ENCODE peak calls at places on chromosome 2, in four cellular contexts. One of them, this sample, is unnamed.
A peak's percentile ranks its signal among the peaks of the same experiment; 100 is the strongest.

GRCh38 chr2:39547811-39548719 is 111.0 kb upstream of the MAP4K3 start:
- DNase-seq in PC-3: peak; percentile 55
- DNase-seq in astrocyte: peak; percentile 75
- DNase-seq in fibroblast of lung: peak; percentile 12
- DNase-seq in this sample: peak; percentile 91

GRCh38 chr2:152580722-152581121 is 136.5 kb downstream of the PRPF40A start:
- DNase-seq in fibroblast of lung: no peak
- DNase-seq in astrocyte: no peak
- DNase-seq in PC-3: no peak
- DNase-seq in this sample: peak; percentile 52

GRCh38 chr2:224646242-224646846 is 61.2 kb upstream of the CUL3 start:
- DNase-seq in astrocyte: no peak
- DNase-seq in PC-3: peak; percentile 60
- DNase-seq in fibroblast of lung: peak; percentile 23
- DNase-seq in this sample: no peak

GRCh38 chr2:114293355-114293754 is 149.1 kb upstream of the DPP10 start:
- DNase-seq in fibroblast of lung: no peak
- DNase-seq in astrocyte: no peak
- DNase-seq in PC-3: no peak
- DNase-seq in this sample: no peak

GRCh38 chr2:37350034-37350433 is 5.6 kb downstream of the QPCT start:
- DNase-seq in PC-3: peak; percentile 26
- DNase-seq in astrocyte: no peak
- DNase-seq in fibroblast of lung: peak; percentile 46
- DNase-seq in this sample: no peak

GRCh38 chr2:11179196-11179595 is 23.9 kb downstream of the SLC66A3 start:
- DNase-seq in astrocyte: no peak
- DNase-seq in PC-3: no peak
- DNase-seq in fibroblast of lung: no peak
- DNase-seq in this sample: no peak

GRCh38 chr2:23401427-23402204 is 16.6 kb downstream of the KLHL29 start:
- DNase-seq in fibroblast of lung: no peak
- DNase-seq in PC-3: no peak
- DNase-seq in astrocyte: no peak
- DNase-seq in this sample: no peak

GRCh38 chr2:159010340-159010739 is 41.9 kb downstream of the TANC1 start:
- DNase-seq in PC-3: peak; percentile 71
- DNase-seq in fibroblast of lung: peak; percentile 60
- DNase-seq in astrocyte: peak; percentile 77
- DNase-seq in this sample: peak; percentile 19

GRCh38 chr2:107801498-107801897 is 25.2 kb upstream of the RGPD4 start:
- DNase-seq in PC-3: no peak
- DNase-seq in fibroblast of lung: no peak
- DNase-seq in astrocyte: no peak
- DNase-seq in this sample: no peak

GRCh38 chr2:177265386-177265690 is 811 bp upstream of the NFE2L2 start:
- DNase-seq in PC-3: peak; percentile 38
- DNase-seq in fibroblast of lung: peak; percentile 68
- DNase-seq in astrocyte: no peak
- DNase-seq in this sample: no peak

GRCh38 chr2:179036353-179036905 is 13.5 kb downstream of the CCDC141 start:
- DNase-seq in fibroblast of lung: peak; percentile 18
- DNase-seq in PC-3: no peak
- DNase-seq in astrocyte: no peak
- DNase-seq in this sample: no peak

GRCh38 chr2:33719067-33719466 is 120.0 kb upstream of the FAM98A start:
- DNase-seq in PC-3: no peak
- DNase-seq in fibroblast of lung: no peak
- DNase-seq in astrocyte: no peak
- DNase-seq in this sample: no peak

GRCh38 chr2:174003635-174004310 is 38.6 kb upstream of the SP3 start:
- DNase-seq in astrocyte: no peak
- DNase-seq in fibroblast of lung: no peak
- DNase-seq in PC-3: no peak
- DNase-seq in this sample: no peak

GRCh38 chr2:73759287-73759764 is 20.6 kb downstream of the DUSP11 start:
- DNase-seq in fibroblast of lung: peak; percentile 33
- DNase-seq in astrocyte: peak; percentile 51
- DNase-seq in PC-3: no peak
- DNase-seq in this sample: no peak

GRCh38 chr2:9255416-9255815 is 48.8 kb downstream of the ASAP2 start:
- DNase-seq in fibroblast of lung: no peak
- DNase-seq in PC-3: no peak
- DNase-seq in astrocyte: no peak
- DNase-seq in this sample: no peak

GRCh38 chr2:55175254-55176093 is 56.6 kb downstream of the CLHC1 start:
- DNase-seq in fibroblast of lung: peak; percentile 88
- DNase-seq in astrocyte: peak; percentile 70
- DNase-seq in PC-3: peak; percentile 72
- DNase-seq in this sample: peak; percentile 48

GRCh38 chr2:233535276-233535675 is 31.3 kb downstream of the USP40 start:
- DNase-seq in astrocyte: peak; percentile 12
- DNase-seq in PC-3: no peak
- DNase-seq in fibroblast of lung: no peak
- DNase-seq in this sample: no peak
- H3K36me3 ChIP-seq in astrocyte: no peaks in the 10 kb centered on the region
- H3K36me3 ChIP-seq in PC-3: peaks cover 2% of the 10 kb centered on the region
- H3K36me3 ChIP-seq in fibroblast of lung: no peaks in the 10 kb centered on the region
- H3K36me3 ChIP-seq in this sample: peaks cover 9% of the 10 kb centered on the region

GRCh38 chr2:86053166-86053565 is 52.5 kb downstream of the POLR1A start:
- DNase-seq in fibroblast of lung: no peak
- DNase-seq in PC-3: no peak
- DNase-seq in astrocyte: no peak
- DNase-seq in this sample: no peak
- H3K4me3 ChIP-seq in fibroblast of lung: no peak overlapping the region
- H3K4me3 ChIP-seq in PC-3: no peak overlapping the region
- H3K4me3 ChIP-seq in astrocyte: no peak overlapping the region
- H3K4me3 ChIP-seq in this sample: no peak overlapping the region

DNA sequence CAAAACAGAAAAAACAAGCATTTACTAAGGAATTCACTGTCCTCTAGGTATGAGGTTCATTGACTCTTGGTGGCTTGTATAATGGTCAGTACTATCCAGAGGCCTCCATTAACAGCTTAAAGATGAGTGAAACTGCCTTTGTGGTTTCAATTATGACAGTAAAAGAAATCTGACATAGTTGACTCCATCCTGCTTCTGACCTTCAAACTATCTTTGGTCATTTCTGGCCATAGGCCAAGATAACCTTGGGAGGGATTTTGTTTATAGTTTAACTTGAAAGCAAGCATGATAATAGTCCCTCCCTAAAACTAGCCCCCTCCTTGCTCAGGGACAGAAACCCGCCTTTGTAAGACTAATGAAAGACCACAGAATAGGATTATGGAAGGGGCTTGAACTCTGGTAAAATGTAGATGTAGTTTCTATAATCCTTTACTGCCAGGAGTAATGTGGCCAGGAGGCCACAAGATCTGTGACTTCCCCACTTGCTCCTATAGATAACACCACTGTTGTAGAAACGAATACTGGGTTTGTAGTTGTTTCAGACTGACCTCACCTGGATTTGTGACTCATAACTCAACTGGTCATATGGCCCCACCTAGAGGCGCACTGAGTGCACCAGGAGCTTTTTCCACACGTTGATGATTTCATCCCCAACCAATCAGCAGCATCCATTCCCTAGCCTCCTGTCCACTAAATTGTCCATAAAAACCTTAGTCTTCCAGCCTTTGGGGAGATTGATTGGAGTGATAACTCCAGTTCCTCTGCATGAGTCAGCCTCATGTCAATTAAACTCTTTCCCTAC is 8.6 kb upstream of the PLEKHM3 start:
- DNase-seq in astrocyte: peak; percentile 35
- DNase-seq in PC-3: peak; percentile 91
- DNase-seq in fibroblast of lung: no peak
- DNase-seq in this sample: peak; percentile 90
- H3K4me2 ChIP-seq in astrocyte: no peak overlapping the region
- H3K4me2 ChIP-seq in PC-3: no peak overlapping the region
- H3K4me2 ChIP-seq in fibroblast of lung: no peak overlapping the region
- H3K4me2 ChIP-seq in this sample: no peak overlapping the region

GRCh38 chr2:236169151-236169721 is 1.1 kb upstream of the GBX2 start:
- DNase-seq in PC-3: no peak
- DNase-seq in fibroblast of lung: no peak
- DNase-seq in astrocyte: no peak
- DNase-seq in this sample: no peak

GRCh38 chr2:236166781-236167296 is 1.3 kb downstream of the GBX2 start:
- DNase-seq in PC-3: no peak
- DNase-seq in fibroblast of lung: no peak
- DNase-seq in astrocyte: no peak
- DNase-seq in this sample: no peak

GRCh38 chr2:236168110-236169067 is at the start of gene GBX2:
- DNase-seq in astrocyte: peak; percentile 42
- DNase-seq in fibroblast of lung: peak; percentile 19
- DNase-seq in PC-3: peak; percentile 91
- DNase-seq in this sample: peak; percentile 66

GRCh38 chr2:236166157-236166780 is 1.9 kb downstream of the GBX2 start:
- DNase-seq in PC-3: no peak
- DNase-seq in astrocyte: no peak
- DNase-seq in fibroblast of lung: no peak
- DNase-seq in this sample: no peak

GRCh38 chr2:236167297-236168109 is 683 bp downstream of the GBX2 start:
- DNase-seq in astrocyte: peak; percentile 44
- DNase-seq in fibroblast of lung: peak; percentile 20
- DNase-seq in PC-3: peak; percentile 54
- DNase-seq in this sample: peak; percentile 58
- H3K36me3 ChIP-seq in astrocyte: no peaks in the 10 kb centered on the region
- H3K36me3 ChIP-seq in fibroblast of lung: no peaks in the 10 kb centered on the region
- H3K36me3 ChIP-seq in PC-3: no peaks in the 10 kb centered on the region
- H3K36me3 ChIP-seq in this sample: no peaks in the 10 kb centered on the region

GRCh38 chr2:3610415-3610814 is 15.5 kb downstream of the COLEC11 start:
- DNase-seq in astrocyte: no peak
- DNase-seq in PC-3: no peak
- DNase-seq in fibroblast of lung: no peak
- DNase-seq in this sample: no peak
- H3K4me3 ChIP-seq in astrocyte: no peak overlapping the region
- H3K4me3 ChIP-seq in PC-3: no peak overlapping the region
- H3K4me3 ChIP-seq in fibroblast of lung: no peak overlapping the region
- H3K4me3 ChIP-seq in this sample: no peak overlapping the region

GRCh38 chr2:42169869-42170465 is 814 bp downstream of the EML4 start:
- DNase-seq in PC-3: no peak
- DNase-seq in fibroblast of lung: no peak
- DNase-seq in astrocyte: no peak
- DNase-seq in this sample: no peak

GRCh38 chr2:42172566-42172965 is 3.4 kb downstream of the EML4 start:
- DNase-seq in astrocyte: no peak
- DNase-seq in PC-3: no peak
- DNase-seq in fibroblast of lung: no peak
- DNase-seq in this sample: no peak

GRCh38 chr2:42170619-42171395 is 1.7 kb downstream of the EML4 start:
- DNase-seq in fibroblast of lung: no peak
- DNase-seq in astrocyte: no peak
- DNase-seq in PC-3: no peak
- DNase-seq in this sample: no peak

GRCh38 chr2:42171396-42171971 is 2.3 kb downstream of the EML4 start:
- DNase-seq in fibroblast of lung: no peak
- DNase-seq in astrocyte: no peak
- DNase-seq in PC-3: no peak
- DNase-seq in this sample: no peak

GRCh38 chr2:42172020-42172419 is 2.9 kb downstream of the EML4 start:
- DNase-seq in astrocyte: no peak
- DNase-seq in fibroblast of lung: no peak
- DNase-seq in PC-3: no peak
- DNase-seq in this sample: no peak
- H3K4me2 ChIP-seq in astrocyte: peak overlapping the region; percentile 99
- H3K4me2 ChIP-seq in fibroblast of lung: peak overlapping the region; percentile 80
- H3K4me2 ChIP-seq in PC-3: peak overlapping the region; percentile 93
- H3K4me2 ChIP-seq in this sample: no peak overlapping the region

DNA sequence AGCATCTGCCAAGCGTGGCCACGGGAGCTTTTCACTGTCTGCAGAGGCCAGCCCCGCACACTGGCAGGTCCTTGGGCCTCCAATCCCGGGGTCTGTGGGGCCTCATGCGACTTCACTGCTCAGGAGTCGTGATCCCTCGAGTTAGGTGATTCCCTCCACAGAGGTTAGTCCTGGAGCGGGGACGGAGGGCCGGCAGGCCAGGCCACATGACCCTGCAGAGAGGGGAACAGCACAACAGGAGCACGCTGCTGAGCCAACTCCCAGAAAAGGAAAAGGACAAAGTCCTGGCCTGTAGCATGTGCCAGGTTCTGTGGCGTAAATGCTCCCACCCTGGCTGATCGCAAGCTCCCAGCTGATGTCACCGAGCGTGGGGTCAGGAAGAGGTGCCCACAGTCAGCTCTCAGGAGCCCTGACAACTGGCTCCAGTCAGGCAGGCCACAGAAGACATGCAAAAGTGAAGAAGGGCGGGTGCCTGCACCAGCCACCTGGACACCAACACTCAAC is 15.3 kb upstream of the PRLH start:
- DNase-seq in fibroblast of lung: no peak
- DNase-seq in astrocyte: no peak
- DNase-seq in PC-3: no peak
- DNase-seq in this sample: no peak
- H3K36me3 ChIP-seq in fibroblast of lung: no peaks in the 10 kb centered on the region
- H3K36me3 ChIP-seq in astrocyte: peaks cover 72% of the 10 kb centered on the region
- H3K36me3 ChIP-seq in PC-3: peaks cover 85% of the 10 kb centered on the region
- H3K36me3 ChIP-seq in this sample: no peaks in the 10 kb centered on the region

This sample was measured in mammary epithelial cell.